ENCODE peak calls at places on chromosomes 11 and 22, in nine cellular contexts. F is ovary, C is A549, M is H1, Y is breast epithelium, P is IMR-90, I is K562, D is esophagus squamous epithelium, K is stomach. L is an unnamed sample. For H3K4me1, the result is how much of the 10 kb centered on the place peaks cover.

GRCh38 chr11:108960498-108960897 is 295.6 kb downstream of the DDX10 start:
- DNase-seq in C (no peak), I (no peak), K (no peak), P (no peak), F (no peak), D (no peak), M (no peak), Y (no peak), L (no peak)

GRCh38 chr11:126927628-126928027 is 72.9 kb downstream of the KIRREL3 start:
- DNase-seq in M (no peak), I (no peak), P (peak), C (no peak), F (no peak), Y (no peak), K (no peak), D (no peak), L (no peak)

GRCh38 chr11:65290448-65291165 is 24.1 kb upstream of the CDC42EP2 start:
- DNase-seq in F (peak), D (no peak), M (no peak), I (peak), Y (no peak), P (peak), C (peak), K (peak), L (peak)

GRCh38 chr11:68037481-68038225 is 1.2 kb upstream of the TCIRG1 start:
- DNase-seq in D (no peak), P (no peak), C (no peak), F (no peak), M (no peak), K (peak), I (no peak), Y (no peak), L (no peak)

GRCh38 chr22:42649261-42650056 is at the start of gene CYB5R3:
- DNase-seq in F (peak), M (peak), Y (peak), D (peak), I (peak), P (peak), K (peak), C (peak), L (peak)

GRCh38 chr11:119904636-119905035 is 175.6 kb upstream of the NECTIN1 start:
- DNase-seq in Y (no peak), K (peak), F (no peak), C (no peak), P (no peak), I (no peak), D (no peak), M (no peak), L (no peak)

GRCh38 chr11:18100926-18101656 is 4.8 kb downstream of the SAAL1 start:
- DNase-seq in C (peak), Y (no peak), M (no peak), I (no peak), D (no peak), P (no peak), K (no peak), F (no peak), L (no peak)

GRCh38 chr11:1826552-1827094 is 8.2 kb upstream of the SYT8 start:
- DNase-seq in P (peak), I (peak), F (no peak), D (no peak), K (peak), Y (no peak), C (peak), M (no peak), L (no peak)

GRCh38 chr11:96256213-96256580 is 86.8 kb downstream of the MAML2 start:
- DNase-seq in Y (no peak), M (no peak), P (no peak), C (no peak), F (no peak), D (no peak), K (no peak), I (no peak), L (no peak)

GRCh38 chr11:58626915-58627483 is 4.5 kb downstream of the CNTF start:
- DNase-seq in P (peak), I (no peak), C (no peak), M (no peak), F (no peak), Y (no peak), D (no peak), K (no peak), L (no peak)

GRCh38 chr11:76601272-76601671 is 69.3 kb downstream of the LRRC32 start:
- DNase-seq in K (no peak), M (no peak), F (no peak), P (no peak), D (no peak), Y (no peak), I (no peak), C (no peak), L (no peak)

DNA sequence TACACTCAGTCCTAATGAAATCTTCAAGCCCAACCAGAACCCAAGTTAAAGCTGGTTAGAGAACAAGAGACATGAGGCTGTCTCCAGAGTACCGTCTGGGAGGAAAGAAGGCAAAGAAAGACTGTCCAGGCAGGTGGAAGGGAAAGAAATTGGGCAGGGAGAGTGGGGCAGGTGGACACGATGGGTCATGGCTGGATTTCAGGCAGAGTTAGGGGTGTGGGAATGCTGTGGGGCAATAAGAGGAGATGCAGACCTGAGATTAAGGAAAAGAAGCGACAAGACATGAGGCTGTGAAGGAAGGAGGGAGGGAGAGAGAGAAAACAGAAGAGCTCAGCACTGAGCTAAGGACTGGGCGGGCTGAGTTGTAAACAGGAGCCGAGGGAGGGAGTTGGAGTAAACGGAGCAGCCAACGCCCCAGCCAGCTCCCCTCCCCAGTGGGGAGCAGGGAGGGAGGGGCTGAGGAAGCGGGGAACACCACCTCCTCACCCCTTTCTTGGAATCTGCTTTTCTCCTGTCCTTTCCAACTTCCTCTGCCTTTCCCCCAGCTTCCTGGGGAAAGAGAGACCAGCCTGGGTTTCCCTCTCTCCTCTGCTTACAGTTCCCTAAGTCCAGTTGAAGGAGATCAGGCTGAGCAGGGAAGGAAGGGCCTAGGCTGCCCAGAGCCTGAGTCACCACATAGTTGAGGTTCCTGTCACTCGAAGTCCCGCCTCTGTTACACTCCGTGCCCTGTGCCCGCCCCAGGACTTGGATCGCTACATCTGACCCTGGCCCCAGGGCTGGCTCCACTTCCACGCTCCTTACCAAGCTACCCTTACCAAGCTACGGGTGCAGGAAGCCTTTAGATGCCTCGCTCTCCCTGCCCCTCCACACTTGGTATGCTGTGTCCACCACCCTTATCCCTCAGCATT is 6.6 kb upstream of the AHNAK start:
- DNase-seq in Y (peak), F (peak), I (peak), P (peak), K (peak), M (peak), D (no peak), C (peak), L (peak)
- TF ChIP-seq POLR2A in Y (peak), F (peak), I (peak), P (peak), K (no peak), M (no peak), D (no peak), C (no peak), L (peak)

DNA sequence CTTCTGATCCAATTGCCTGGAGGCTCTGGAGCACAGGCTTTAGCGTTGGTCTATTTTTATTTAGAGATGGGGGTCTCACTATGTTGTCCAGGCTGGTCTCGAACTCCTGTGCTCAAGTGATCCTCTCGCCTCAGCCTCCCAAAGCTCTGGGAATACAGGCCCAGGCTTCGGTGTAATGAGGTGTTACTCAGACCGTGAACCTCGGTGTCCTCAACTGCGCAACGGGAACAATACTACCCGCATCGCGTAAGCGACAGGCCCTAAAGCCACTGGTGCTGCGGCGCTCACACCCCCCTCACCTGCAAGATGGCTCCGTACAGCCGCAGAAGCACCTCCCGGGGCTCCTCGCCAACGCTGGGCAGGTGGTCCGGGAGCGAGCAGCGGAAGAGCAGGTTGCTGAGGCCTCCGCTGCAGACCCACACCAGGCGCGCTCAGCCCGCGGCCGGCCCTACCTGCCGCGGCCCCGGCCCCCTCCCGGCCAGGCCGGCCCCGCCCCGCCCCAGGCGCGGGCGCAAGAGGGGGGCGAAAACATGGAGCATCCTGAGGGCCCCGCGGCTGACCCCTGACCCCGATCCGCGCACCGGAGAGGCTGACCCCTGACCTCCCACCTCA is 593 bp downstream of the CHKB start:
- DNase-seq in P (no peak), F (no peak), K (no peak), C (no peak), I (no peak), M (no peak), D (no peak), Y (no peak), L (no peak)
- H3K4me1 ChIP-seq in P (under half), F (under half), K (under half), C (under half), I (under half), M (under half), D (under half), Y (under half), L (under half)

DNA sequence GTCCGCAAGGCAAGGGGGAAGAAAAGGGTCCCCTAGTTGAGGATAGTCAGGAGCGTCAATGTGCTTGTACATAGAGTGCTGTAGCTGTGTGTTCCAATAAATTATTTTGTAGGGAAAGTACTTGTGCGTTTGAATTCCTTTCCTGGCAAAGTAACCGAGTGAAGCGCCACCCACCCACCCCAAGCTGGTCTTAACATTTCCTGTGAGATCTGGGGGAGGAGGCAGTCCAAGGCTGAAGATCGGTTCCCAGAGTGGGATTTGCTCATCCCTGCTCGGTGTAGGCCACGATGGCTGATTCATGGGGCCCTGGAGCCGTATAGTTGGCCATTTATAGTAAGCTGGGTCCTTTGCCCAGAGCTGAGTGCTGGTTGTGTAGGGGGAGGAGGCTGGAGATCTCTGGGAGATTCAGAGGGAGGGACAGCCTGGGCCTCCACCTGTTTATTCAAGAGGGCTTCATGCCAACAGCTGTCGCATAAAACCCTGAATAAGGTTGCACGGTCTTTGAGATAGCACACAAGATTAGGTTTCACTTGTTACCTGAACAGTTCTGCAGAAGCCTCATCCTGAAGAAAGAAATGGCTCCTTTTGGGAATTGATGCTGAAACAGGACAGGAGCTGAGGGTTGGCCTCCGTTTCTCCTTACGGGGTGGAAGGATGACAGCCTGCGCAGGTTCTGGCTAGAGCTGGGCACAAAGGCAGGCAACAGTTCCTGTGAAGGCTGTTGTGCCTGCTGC is 2.4 kb downstream of the ATF4 start:
- DNase-seq in M (no peak), F (peak), I (no peak), C (peak), P (peak), K (peak), Y (no peak), D (no peak), L (no peak)
- TF ChIP-seq POLR2A in M (peak), F (no peak), I (peak), C (peak), P (peak), K (no peak), Y (no peak), D (no peak), L (no peak)

GRCh38 chr11:36441610-36442208 is 68.4 kb downstream of the TRAF6 start:
- DNase-seq in P (no peak), Y (no peak), D (no peak), M (no peak), K (no peak), C (no peak), F (no peak), I (no peak), L (no peak)
- H3K4me1 ChIP-seq in P (under half), Y (under half), D (under half), M (under half), K (under half), C (under half), F (under half), I (under half), L (under half)

GRCh38 chr11:69353696-69354544 is 60.0 kb downstream of the MYEOV start:
- DNase-seq in I (no peak), D (no peak), F (no peak), P (no peak), M (peak), Y (no peak), C (no peak), K (no peak), L (no peak)
- TF ChIP-seq POLR2A in I (no peak), D (no peak), F (no peak), P (no peak), M (no peak), Y (no peak), C (no peak), K (no peak), L (no peak)